ENCODE peak calls at places on chromosomes 13 and 19, in four cellular contexts. M is fibroblast of villous mesenchyme, A is tibial artery, F is nephron progenitor cell. R is an unnamed sample.

GRCh38 chr19:32041681-32042292 is 303.6 kb upstream of the ZNF507 start:
- DNase-seq in M (peak), A (no peak), F (peak), R (no peak)

GRCh38 chr19:38685666-38686529 is 38.4 kb downstream of the ACTN4 start:
- DNase-seq in M (peak), A (no peak), F (no peak), R (no peak)

GRCh38 chr19:5644051-5644450 is 21.2 kb downstream of the SAFB start:
- DNase-seq in M (peak), A (no peak), F (no peak), R (no peak)

GRCh38 chr19:7520131-7521051 is 2.0 kb upstream of the MCOLN1 start:
- DNase-seq in M (no peak), A (no peak), F (no peak), R (no peak)

GRCh38 chr19:13079542-13079986 is 23.1 kb downstream of the LYL1 start:
- DNase-seq in M (peak), A (no peak), F (no peak), R (no peak)

GRCh38 chr19:10508707-10509106 is 5.6 kb upstream of the KEAP1 start:
- DNase-seq in M (no peak), A (no peak), F (no peak), R (no peak)

GRCh38 chr19:56477429-56478338 is 539 bp upstream of the ZNF667 start:
- DNase-seq in M (peak), A (peak), F (no peak), R (no peak)

GRCh38 chr13:73618275-73618865 is 515.8 kb downstream of the KLF12 start:
- DNase-seq in M (no peak), A (no peak), F (peak), R (no peak)

GRCh38 chr13:31200636-31200970 is 828 bp downstream of the B3GLCT start:
- DNase-seq in M (peak), A (peak), F (peak), R (no peak)

GRCh38 chr13:19661561-19661960 is 28.1 kb downstream of the MPHOSPH8 start:
- DNase-seq in M (no peak), A (no peak), F (no peak), R (no peak)

GRCh38 chr19:54551950-54552912 is 21.4 kb upstream of the LILRA2 start:
- DNase-seq in M (no peak), A (peak), F (no peak), R (peak)

GRCh38 chr19:48683349-48683748 is 10.5 kb upstream of the NTN5 start:
- DNase-seq in M (peak), A (no peak), F (no peak), R (no peak)

GRCh38 chr19:36201684-36202083 is 12.8 kb downstream of the ZNF565 start:
- DNase-seq in M (no peak), A (no peak), F (no peak), R (no peak)

GRCh38 chr13:28679628-28680027 is 20.7 kb downstream of the POMP start:
- DNase-seq in M (peak), A (no peak), F (no peak), R (no peak)

GRCh38 chr19:30733826-30734550 is 361.8 kb downstream of the ZNF536 start:
- DNase-seq in M (no peak), A (no peak), F (peak), R (no peak)

GRCh38 chr13:80871481-80871880 is 530.6 kb upstream of the SPRY2 start:
- DNase-seq in M (no peak), A (no peak), F (no peak), R (no peak)

GRCh38 chr13:32905864-32906180 is 110.4 kb upstream of the KL start:
- DNase-seq in M (no peak), A (peak), F (no peak), R (no peak)

GRCh38 chr19:426725-427445 is 17.9 kb upstream of the C2CD4C start:
- DNase-seq in M (no peak), A (no peak), F (no peak), R (no peak)

GRCh38 chr19:39139305-39140194 is 14.0 kb downstream of the PAK4 start:
- DNase-seq in M (no peak), A (no peak), F (no peak), R (no peak)

GRCh38 chr13:107650081-107650701 is 565.1 kb downstream of the LIG4 start:
- DNase-seq in M (peak), A (peak), F (peak), R (peak)

GRCh38 chr19:55400281-55401087 is 7.1 kb downstream of the UBE2S start:
- DNase-seq in M (no peak), A (no peak), F (no peak), R (no peak)

GRCh38 chr13:52029569-52029968 is 5.1 kb downstream of the UTP14C start:
- DNase-seq in M (no peak), A (no peak), F (no peak), R (no peak)

GRCh38 chr13:20721454-20722357 is 18.2 kb downstream of the IL17D start:
- DNase-seq in M (peak), A (peak), F (peak), R (no peak)

GRCh38 chr13:43805071-43805468 is 18.3 kb upstream of the ENOX1 start:
- DNase-seq in M (peak), A (no peak), F (no peak), R (no peak)

GRCh38 chr13:62110079-62110478 is 694.4 kb upstream of the PCDH20 start:
- DNase-seq in M (no peak), A (no peak), F (no peak), R (no peak)

DNA sequence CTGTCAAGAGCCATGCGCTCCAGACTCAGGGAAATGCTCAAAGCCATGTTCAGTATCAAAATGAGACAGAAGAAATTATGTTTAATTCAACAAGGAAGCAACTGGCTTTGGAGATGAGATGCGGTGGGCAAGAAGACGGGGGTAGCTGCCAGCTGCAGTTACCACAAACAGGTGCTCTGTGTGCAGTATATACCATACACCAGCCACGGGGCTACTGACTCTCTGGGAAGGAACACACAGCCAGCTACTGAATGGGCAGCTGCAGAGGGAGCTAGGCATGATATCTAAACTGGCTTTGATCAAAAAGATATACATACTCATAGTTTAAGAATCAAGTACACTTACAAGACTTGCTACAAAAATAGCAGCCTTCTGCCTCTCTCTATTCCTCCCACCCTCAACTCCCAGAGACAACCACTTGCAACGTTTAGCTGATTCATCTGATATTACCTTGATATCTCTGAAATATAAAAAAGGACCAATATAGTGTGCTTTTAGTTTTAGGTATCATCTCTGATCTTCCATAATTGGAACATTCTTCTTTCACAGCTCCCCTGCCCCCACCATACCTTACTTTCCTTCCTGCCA is 593.0 kb downstream of the UQCRFS1 start:
- DNase-seq in M (no peak), A (no peak), F (no peak), R (no peak)
- TF ChIP-seq CTCF in M (no peak), A (no peak), F (no peak), R (no peak)

GRCh38 chr19:45468159-45468651 is 409 bp downstream of the FOSB start:
- DNase-seq in M (no peak), A (no peak), F (peak), R (no peak)

GRCh38 chr19:45469132-45469834 is 1.5 kb downstream of the FOSB start:
- DNase-seq in M (peak), A (peak), F (peak), R (peak)

GRCh38 chr19:45468803-45469131 is 971 bp downstream of the FOSB start:
- DNase-seq in M (no peak), A (no peak), F (no peak), R (no peak)

GRCh38 chr19:45467115-45467455 is 711 bp upstream of the FOSB start:
- DNase-seq in M (peak), A (no peak), F (no peak), R (no peak)

DNA sequence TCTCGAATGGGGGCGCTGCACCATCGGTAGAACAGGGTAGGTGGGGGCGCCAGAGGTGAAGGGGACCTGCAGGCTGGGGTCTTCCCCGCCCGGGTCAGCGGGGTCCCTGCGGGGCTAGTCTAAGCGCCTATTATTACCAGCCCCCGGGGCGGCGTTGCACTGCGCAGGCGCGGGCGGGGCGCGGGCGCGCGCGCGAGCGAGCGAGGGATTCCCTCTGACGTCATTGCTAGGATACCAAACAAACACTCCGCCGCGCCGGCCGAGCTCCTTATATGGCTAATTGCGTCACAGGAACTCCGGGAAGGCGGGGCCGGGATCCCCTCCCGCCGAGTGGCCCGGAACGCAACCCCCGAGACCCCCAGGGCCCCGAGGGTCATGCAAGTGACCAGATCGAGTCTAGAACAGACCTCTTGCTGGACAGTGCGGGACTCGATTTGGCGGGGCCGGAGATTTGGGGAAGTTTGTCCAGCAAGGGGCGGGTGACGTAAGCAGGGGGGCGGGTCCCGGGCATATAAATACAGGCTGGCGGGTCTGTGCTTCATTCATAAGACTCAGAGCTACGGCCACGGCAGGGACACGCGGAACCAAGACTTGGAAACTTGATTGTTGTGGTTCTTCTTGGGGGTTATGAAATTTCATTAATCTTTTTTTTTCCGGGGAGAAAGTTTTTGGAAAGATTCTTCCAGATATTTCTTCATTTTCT is at the start of gene FOSB:
- DNase-seq in M (peak), A (peak), F (peak), R (peak)
- TF ChIP-seq CTCF in M (peak), A (no peak), F (no peak), R (no peak)

DNA sequence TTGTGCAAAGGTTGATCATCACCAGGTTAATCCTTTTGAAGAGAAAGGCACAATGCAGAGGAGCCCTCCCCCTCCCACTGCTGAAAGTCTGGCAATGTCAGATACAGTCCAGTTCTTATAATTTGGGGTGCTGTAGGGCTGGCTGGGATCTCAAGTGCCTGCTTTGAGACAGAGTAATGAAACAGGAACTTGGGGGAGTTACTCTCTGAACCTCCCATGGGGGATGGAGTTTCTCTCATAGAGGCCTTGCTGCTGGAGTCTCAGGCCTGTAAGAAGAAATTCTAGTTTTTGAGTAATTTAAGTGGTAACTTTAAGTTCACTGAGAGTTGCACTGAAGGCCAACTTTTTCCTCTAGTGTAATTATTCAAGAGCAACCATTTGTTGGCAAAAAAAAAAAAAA is 410.5 kb downstream of the KCNRG start:
- DNase-seq in M (no peak), A (no peak), F (no peak), R (no peak)
- TF ChIP-seq CTCF in M (no peak), A (no peak), F (no peak), R (no peak)

GRCh38 chr13:92896842-92897241 is 329.8 kb upstream of the GPC6 start:
- DNase-seq in M (peak), A (no peak), F (no peak), R (no peak)
- TF ChIP-seq CTCF in M (peak), A (no peak), F (peak), R (no peak)

DNA sequence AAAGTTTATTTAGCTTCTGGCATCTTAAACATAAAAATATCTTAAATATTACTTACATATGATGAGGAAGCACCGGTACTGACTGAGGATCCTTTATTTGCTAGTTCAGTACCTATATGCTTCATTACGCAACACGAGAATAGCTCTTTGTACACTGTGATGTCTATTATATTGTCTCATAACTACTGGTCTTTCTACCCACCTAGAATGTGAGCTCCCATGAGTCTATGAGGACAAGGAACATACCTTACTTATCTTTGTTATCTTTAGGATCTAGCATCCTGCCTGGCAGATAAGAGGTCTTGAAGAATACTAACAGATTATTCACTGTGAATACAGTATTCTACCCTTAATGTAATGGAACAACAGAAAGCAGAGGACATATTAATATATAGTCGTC is 124.9 kb downstream of the DNAJC3 start:
- DNase-seq in M (no peak), A (no peak), F (no peak), R (no peak)
- TF ChIP-seq CTCF in M (no peak), A (no peak), F (no peak), R (no peak)

DNA sequence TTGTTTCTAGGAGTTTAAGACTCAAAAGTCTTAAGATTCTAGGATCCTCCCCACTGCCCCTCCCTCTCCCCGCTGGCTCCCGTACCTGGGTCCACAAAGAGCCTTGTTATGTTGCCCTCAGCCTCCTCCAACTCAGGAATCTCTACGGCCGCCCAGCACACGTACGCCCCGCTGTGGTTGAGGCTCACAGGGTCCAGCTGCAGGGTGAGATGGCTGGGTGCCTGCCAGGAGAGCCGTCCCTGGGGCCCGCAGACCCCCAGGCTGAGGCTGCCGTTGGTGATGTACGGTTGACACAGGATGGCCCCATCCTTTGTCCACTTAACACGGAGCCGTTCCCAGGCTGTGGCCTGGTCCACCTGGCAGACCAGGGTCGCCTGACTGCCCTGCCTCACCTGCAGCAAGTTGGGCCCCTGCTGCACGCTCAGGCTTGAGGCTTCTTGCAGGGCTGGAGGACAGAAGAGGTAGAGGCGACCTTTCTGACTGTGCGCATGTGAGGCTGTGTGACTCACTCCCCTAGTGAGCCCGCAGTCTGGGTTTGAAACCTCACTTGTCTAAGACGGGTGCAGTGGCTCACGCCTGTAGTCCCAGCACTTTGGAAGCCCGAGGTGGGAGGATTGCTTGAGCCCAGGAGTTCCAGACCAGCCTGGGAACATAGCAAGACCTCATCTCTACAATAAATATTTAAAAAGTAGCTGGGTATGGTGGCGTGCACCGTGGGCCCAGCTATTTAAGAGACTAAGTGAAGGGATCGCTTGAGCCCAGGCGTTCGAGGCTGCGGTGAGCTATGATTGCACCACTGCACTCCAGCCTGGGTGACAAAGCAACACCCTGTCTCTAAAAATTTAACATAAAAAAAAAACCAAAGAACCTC is 4.1 kb downstream of the TMIGD2 start:
- DNase-seq in M (no peak), A (no peak), F (no peak), R (no peak)
- TF ChIP-seq CTCF in M (no peak), A (no peak), F (no peak), R (no peak)